ENCODE peak calls at places on chromosome 6, in five cellular contexts. M is natural killer cell, H is cardiac fibroblast, W is AG10803, N is GM23338. V is an unnamed sample.
A peak's percentile ranks its signal among the peaks of the same experiment; 100 is the strongest.

GRCh38 chr6:84193140-84193708 is 34.2 kb downstream of the CEP162 start:
- DNase-seq in M (no peak), W (peak; percentile 63), N (no peak), H (peak; percentile 78), V (no peak)

GRCh38 chr6:140538926-140539325 is 1164.5 kb upstream of the CITED2 start:
- DNase-seq in N (peak; percentile 8), W (peak; percentile 65), H (peak; percentile 34), M (no peak), V (no peak)

GRCh38 chr6:6806793-6807518 is 218.4 kb downstream of the LY86 start:
- DNase-seq in M (no peak), N (no peak), W (no peak), H (no peak), V (no peak)

GRCh38 chr6:49550413-49551125 is at the start of gene C6orf141:
- DNase-seq in H (no peak), N (peak; percentile 88), W (no peak), M (no peak), V (no peak)

GRCh38 chr6:39753745-39754084 is 28.5 kb upstream of the KIF6 start:
- DNase-seq in W (peak; percentile 56), N (no peak), H (no peak), M (no peak), V (no peak)

GRCh38 chr6:33632603-33633039 is 11.5 kb downstream of the ITPR3 start:
- DNase-seq in N (peak; percentile 95), M (peak; percentile 59), W (no peak), H (peak; percentile 52), V (peak; percentile 28)

GRCh38 chr6:47650553-47651432 is 47.6 kb upstream of the ADGRF4 start:
- DNase-seq in H (no peak), M (no peak), W (peak; percentile 5), N (no peak), V (no peak)

GRCh38 chr6:7106215-7106751 is 1.5 kb upstream of the RREB1 start:
- DNase-seq in N (no peak), H (no peak), M (no peak), W (no peak), V (no peak)

GRCh38 chr6:42720739-42721138 is 1.7 kb downstream of the PRPH2 start:
- DNase-seq in W (no peak), M (no peak), N (no peak), H (peak; percentile 48), V (no peak)

GRCh38 chr6:159311618-159312017 is 142.4 kb downstream of the FNDC1 start:
- DNase-seq in H (no peak), M (no peak), W (peak; percentile 25), N (peak; percentile 53), V (no peak)

GRCh38 chr6:124927806-124928205 is 34.4 kb upstream of the RNF217 start:
- DNase-seq in H (peak; percentile 77), M (no peak), W (no peak), N (no peak), V (no peak)

DNA sequence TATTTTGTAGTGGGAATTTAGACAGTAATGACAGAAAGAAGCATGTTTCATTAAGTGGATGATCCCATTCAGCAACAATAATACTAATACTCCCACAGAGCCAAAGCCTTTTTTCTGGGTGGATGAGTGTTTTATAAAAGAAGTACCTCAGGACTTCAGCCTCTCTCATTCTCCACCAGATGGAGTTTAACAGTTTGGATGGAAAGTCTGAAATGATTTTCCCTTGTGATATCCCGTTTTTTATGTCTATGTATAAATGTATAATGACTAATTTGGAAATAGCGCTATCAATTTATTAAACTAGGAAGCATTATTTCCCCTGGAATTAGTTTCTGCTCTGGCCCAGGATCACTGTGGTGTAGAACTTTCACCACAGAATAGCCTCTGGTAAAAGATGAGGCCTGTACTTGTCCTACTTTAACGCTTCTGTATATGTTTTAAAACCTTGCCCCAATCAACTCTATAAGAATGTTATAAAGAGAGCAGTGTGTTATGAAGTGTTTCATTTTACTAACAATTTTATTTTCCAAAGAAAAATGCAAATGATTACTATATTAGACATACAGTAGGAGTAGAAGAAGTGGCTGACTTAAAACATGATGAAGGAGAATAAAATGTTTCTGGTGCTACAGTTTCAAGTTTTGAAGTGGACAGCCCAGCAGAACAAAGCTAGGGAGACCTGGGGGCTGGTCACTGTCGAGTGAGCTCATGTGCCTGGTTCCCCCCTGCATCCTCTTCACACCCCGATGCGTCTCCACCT is 135.6 kb downstream of the HIVEP1 start:
- DNase-seq in W (peak; percentile 8), N (no peak), H (peak; percentile 32), M (no peak), V (no peak)
- TF ChIP-seq CTCF in W (peak; percentile 38), N (peak; percentile 14), H (peak; percentile 39), M (no peak), V (no peak)

GRCh38 chr6:138031417-138031816 is 75.8 kb downstream of the PERP start:
- DNase-seq in W (no peak), H (no peak), M (no peak), N (no peak), V (no peak)
- TF ChIP-seq CTCF in W (no peak), H (no peak), M (no peak), N (no peak), V (no peak)

GRCh38 chr6:74967821-74968220 is 238.0 kb downstream of the COL12A1 start:
- DNase-seq in W (no peak), N (peak; percentile 20), M (no peak), H (no peak), V (no peak)

GRCh38 chr6:74969591-74970267 is 236.1 kb downstream of the COL12A1 start:
- DNase-seq in M (no peak), H (no peak), N (no peak), W (no peak), V (no peak)

GRCh38 chr6:74966712-74967111 is 239.1 kb downstream of the COL12A1 start:
- DNase-seq in N (no peak), H (no peak), W (no peak), M (no peak), V (no peak)

DNA sequence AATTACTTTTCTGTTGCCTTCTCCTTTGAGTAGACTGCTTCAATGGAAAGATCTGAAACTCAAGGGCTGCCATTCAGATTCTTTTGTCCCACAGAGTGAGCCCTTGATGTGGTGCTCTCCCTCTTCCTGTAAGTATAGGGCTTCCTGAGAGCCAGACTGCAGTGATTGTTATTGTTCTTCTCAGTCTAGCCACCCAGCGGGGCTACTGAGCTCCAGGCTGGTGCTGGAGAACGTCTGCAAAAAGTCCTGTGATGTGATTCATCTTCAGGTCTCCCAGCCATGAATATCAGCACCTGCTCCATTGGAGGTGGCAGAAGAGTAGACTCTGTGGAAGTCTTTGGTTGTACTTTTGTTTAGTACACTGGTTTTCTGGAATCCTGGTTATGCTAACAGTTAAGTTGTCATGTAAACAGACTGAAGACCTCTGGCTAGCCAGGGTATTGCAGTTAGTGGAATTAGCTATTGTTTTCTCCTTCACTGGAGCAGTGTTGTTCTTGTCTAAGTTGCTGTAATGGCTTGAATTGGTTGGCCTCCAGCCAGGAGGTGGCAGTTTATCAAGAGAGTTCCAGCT is 240.9 kb downstream of the COL12A1 start:
- DNase-seq in N (peak; percentile 16), W (no peak), M (no peak), H (no peak), V (no peak)
- TF ChIP-seq CTCF in N (peak; percentile 29), W (no peak), M (no peak), H (no peak), V (no peak)

GRCh38 chr6:162195441-162195840 is 532.1 kb downstream of the PRKN start:
- DNase-seq in H (no peak), M (no peak), W (no peak), N (no peak), V (no peak)

GRCh38 chr6:162200036-162200435 is 527.5 kb downstream of the PRKN start:
- DNase-seq in N (no peak), H (no peak), W (no peak), M (no peak), V (no peak)

GRCh38 chr6:162198072-162198471 is 529.5 kb downstream of the PRKN start:
- DNase-seq in M (no peak), W (no peak), N (peak; percentile 52), H (no peak), V (no peak)

GRCh38 chr6:162200945-162201692 is 526.4 kb downstream of the PRKN start:
- DNase-seq in N (peak; percentile 18), W (no peak), M (no peak), H (no peak), V (no peak)

GRCh38 chr6:162198925-162199324 is 528.6 kb downstream of the PRKN start:
- DNase-seq in W (no peak), H (no peak), N (peak; percentile 41), M (no peak), V (no peak)
- TF ChIP-seq CTCF in W (peak; percentile 1), H (no peak), N (peak; percentile 49), M (no peak), V (no peak)

GRCh38 chr6:148972481-148972880 is 225.7 kb downstream of the UST start:
- DNase-seq in H (no peak), N (peak; percentile 97), M (no peak), W (no peak), V (peak; percentile 62)

GRCh38 chr6:148974351-148974750 is 227.5 kb downstream of the UST start:
- DNase-seq in M (no peak), H (no peak), W (no peak), N (no peak), V (no peak)

GRCh38 chr6:148971027-148971927 is 224.4 kb downstream of the UST start:
- DNase-seq in M (no peak), H (peak; percentile 30), N (no peak), W (peak; percentile 30), V (no peak)

GRCh38 chr6:148969679-148970078 is 222.8 kb downstream of the UST start:
- DNase-seq in N (peak; percentile 49), M (no peak), W (peak; percentile 88), H (peak; percentile 24), V (no peak)

DNA sequence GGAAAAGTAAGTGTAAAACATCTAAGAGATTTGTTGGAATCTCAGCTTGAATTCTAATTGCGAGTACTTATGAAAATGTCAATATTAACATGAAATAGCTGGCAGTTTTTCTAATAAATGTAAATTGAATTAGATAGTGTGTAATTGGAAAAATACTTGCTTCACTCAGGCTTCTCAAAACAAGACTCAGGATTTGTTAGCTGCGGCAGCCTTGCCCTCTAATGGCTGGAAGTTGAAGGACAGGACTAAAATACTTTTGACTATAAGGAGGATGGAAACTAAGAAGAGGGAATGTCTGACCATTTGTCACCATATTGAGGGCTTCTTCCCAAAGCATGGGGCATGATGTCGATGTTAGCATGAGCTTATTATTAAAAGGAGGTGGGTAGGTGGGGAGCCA is 227.0 kb downstream of the UST start:
- DNase-seq in N (peak; percentile 68), H (peak; percentile 63), W (peak; percentile 67), M (no peak), V (no peak)
- TF ChIP-seq CTCF in N (peak; percentile 64), H (peak; percentile 71), W (peak; percentile 84), M (no peak), V (no peak)

DNA sequence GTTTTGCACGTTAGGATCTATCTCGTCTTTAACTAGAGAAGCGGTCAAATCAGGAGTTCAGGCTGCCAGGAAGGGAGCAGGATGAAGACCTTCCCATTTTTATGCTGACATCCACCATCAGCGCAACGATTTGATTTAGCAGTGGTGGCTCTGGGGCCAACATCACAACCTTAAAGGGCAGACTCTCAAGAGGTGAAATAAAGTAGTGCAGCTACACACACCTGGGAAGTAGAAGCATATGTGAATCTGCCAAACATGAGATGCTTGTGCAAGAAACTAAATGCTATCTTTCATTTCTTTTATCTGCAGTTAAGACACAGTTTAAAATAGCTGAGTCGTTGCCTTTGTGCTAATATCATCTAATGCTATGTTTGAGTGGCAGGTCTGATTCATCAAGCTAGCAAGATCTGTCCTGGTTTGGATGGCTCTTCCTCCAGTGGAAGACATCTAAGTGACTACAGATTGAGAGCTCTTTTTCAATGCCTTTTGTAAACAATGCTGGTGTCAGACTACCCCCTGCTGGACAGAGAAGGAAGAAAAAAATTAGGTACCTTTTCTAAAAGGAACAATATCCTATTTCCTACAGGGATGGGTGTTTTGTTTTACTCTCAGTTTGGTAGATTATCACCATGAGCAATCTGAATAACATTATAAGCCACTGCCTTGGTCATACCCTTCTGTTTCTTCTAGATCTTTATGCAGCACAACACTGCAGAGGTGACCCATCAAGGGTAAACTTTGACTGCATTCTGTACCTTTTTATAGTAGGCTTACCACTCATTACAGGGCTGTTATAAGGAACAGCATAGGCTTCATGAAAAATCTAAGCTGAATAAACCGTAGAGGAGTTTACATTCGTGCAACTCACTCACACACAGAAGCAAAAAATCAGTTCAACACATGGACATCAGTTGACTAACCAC is 171.6 kb upstream of the FBXL4 start:
- DNase-seq in M (no peak), W (peak; percentile 43), N (peak; percentile 81), H (peak; percentile 60), V (no peak)
- TF ChIP-seq CTCF in M (peak; percentile 56), W (peak; percentile 70), N (peak; percentile 80), H (peak; percentile 61), V (no peak)